ENCODE peak calls at places on chromosome 1, in eight cellular contexts. One of them, this sample, is unnamed.

GRCh38 chr1:176801553-176802020 is 338.6 kb downstream of the PAPPA2 start:
- DNase-seq in fibroblast of mammary gland: peak
- DNase-seq in BE2C: no peak
- DNase-seq in stomach: no peak
- DNase-seq in tibial artery: peak
- DNase-seq in fibroblast of villous mesenchyme: no peak
- DNase-seq in ovary: no peak
- DNase-seq in astrocyte of the spinal cord: no peak
- DNase-seq in this sample: peak

GRCh38 chr1:58768971-58769808 is 14.7 kb downstream of the JUN start:
- DNase-seq in fibroblast of mammary gland: peak
- DNase-seq in BE2C: peak
- DNase-seq in stomach: peak
- DNase-seq in tibial artery: peak
- DNase-seq in fibroblast of villous mesenchyme: peak
- DNase-seq in ovary: peak
- DNase-seq in astrocyte of the spinal cord: peak
- DNase-seq in this sample: peak

GRCh38 chr1:90400121-90400520 is 317.0 kb downstream of the BARHL2 start:
- DNase-seq in fibroblast of mammary gland: peak
- DNase-seq in BE2C: no peak
- DNase-seq in stomach: peak
- DNase-seq in tibial artery: no peak
- DNase-seq in fibroblast of villous mesenchyme: peak
- DNase-seq in ovary: no peak
- DNase-seq in astrocyte of the spinal cord: peak
- DNase-seq in this sample: no peak

GRCh38 chr1:108502624-108503023 is 52.5 kb downstream of the NBPF6 start:
- DNase-seq in fibroblast of mammary gland: peak
- DNase-seq in BE2C: no peak
- DNase-seq in stomach: no peak
- DNase-seq in tibial artery: no peak
- DNase-seq in fibroblast of villous mesenchyme: no peak
- DNase-seq in ovary: no peak
- DNase-seq in astrocyte of the spinal cord: peak
- DNase-seq in this sample: no peak

GRCh38 chr1:3500265-3500835 is 45.9 kb downstream of the ARHGEF16 start:
- DNase-seq in fibroblast of mammary gland: no peak
- DNase-seq in BE2C: no peak
- DNase-seq in stomach: no peak
- DNase-seq in tibial artery: no peak
- DNase-seq in fibroblast of villous mesenchyme: no peak
- DNase-seq in ovary: no peak
- DNase-seq in astrocyte of the spinal cord: no peak
- DNase-seq in this sample: no peak

GRCh38 chr1:50308883-50309282 is 114.4 kb downstream of the DMRTA2 start:
- DNase-seq in fibroblast of mammary gland: peak
- DNase-seq in BE2C: peak
- DNase-seq in stomach: no peak
- DNase-seq in tibial artery: no peak
- DNase-seq in fibroblast of villous mesenchyme: peak
- DNase-seq in ovary: no peak
- DNase-seq in astrocyte of the spinal cord: peak
- DNase-seq in this sample: peak

GRCh38 chr1:66533804-66534745 is at the start of gene SGIP1:
- DNase-seq in fibroblast of mammary gland: peak
- DNase-seq in BE2C: peak
- DNase-seq in stomach: peak
- DNase-seq in tibial artery: peak
- DNase-seq in fibroblast of villous mesenchyme: peak
- DNase-seq in ovary: peak
- DNase-seq in astrocyte of the spinal cord: peak
- DNase-seq in this sample: peak

GRCh38 chr1:207234690-207235089 is 86.8 kb upstream of the CD55 start:
- DNase-seq in fibroblast of mammary gland: no peak
- DNase-seq in BE2C: no peak
- DNase-seq in stomach: no peak
- DNase-seq in tibial artery: no peak
- DNase-seq in fibroblast of villous mesenchyme: peak
- DNase-seq in ovary: no peak
- DNase-seq in astrocyte of the spinal cord: no peak
- DNase-seq in this sample: no peak

GRCh38 chr1:15540201-15540600 is 13.6 kb downstream of the DNAJC16 start:
- DNase-seq in fibroblast of mammary gland: peak
- DNase-seq in BE2C: no peak
- DNase-seq in stomach: no peak
- DNase-seq in tibial artery: no peak
- DNase-seq in fibroblast of villous mesenchyme: peak
- DNase-seq in ovary: no peak
- DNase-seq in astrocyte of the spinal cord: peak
- DNase-seq in this sample: no peak

GRCh38 chr1:77605246-77606026 is 77.0 kb downstream of the ZZZ3 start:
- DNase-seq in fibroblast of mammary gland: peak
- DNase-seq in BE2C: peak
- DNase-seq in stomach: peak
- DNase-seq in tibial artery: peak
- DNase-seq in fibroblast of villous mesenchyme: peak
- DNase-seq in ovary: no peak
- DNase-seq in astrocyte of the spinal cord: peak
- DNase-seq in this sample: no peak

GRCh38 chr1:206518206-206518605 is 10.9 kb downstream of the RASSF5 start:
- DNase-seq in fibroblast of mammary gland: no peak
- DNase-seq in BE2C: no peak
- DNase-seq in stomach: no peak
- DNase-seq in tibial artery: no peak
- DNase-seq in fibroblast of villous mesenchyme: no peak
- DNase-seq in ovary: no peak
- DNase-seq in astrocyte of the spinal cord: no peak
- DNase-seq in this sample: no peak

GRCh38 chr1:161730050-161730564 is 8.8 kb downstream of the FCRLB start:
- DNase-seq in fibroblast of mammary gland: peak
- DNase-seq in BE2C: no peak
- DNase-seq in stomach: no peak
- DNase-seq in tibial artery: no peak
- DNase-seq in fibroblast of villous mesenchyme: peak
- DNase-seq in ovary: no peak
- DNase-seq in astrocyte of the spinal cord: peak
- DNase-seq in this sample: no peak

DNA sequence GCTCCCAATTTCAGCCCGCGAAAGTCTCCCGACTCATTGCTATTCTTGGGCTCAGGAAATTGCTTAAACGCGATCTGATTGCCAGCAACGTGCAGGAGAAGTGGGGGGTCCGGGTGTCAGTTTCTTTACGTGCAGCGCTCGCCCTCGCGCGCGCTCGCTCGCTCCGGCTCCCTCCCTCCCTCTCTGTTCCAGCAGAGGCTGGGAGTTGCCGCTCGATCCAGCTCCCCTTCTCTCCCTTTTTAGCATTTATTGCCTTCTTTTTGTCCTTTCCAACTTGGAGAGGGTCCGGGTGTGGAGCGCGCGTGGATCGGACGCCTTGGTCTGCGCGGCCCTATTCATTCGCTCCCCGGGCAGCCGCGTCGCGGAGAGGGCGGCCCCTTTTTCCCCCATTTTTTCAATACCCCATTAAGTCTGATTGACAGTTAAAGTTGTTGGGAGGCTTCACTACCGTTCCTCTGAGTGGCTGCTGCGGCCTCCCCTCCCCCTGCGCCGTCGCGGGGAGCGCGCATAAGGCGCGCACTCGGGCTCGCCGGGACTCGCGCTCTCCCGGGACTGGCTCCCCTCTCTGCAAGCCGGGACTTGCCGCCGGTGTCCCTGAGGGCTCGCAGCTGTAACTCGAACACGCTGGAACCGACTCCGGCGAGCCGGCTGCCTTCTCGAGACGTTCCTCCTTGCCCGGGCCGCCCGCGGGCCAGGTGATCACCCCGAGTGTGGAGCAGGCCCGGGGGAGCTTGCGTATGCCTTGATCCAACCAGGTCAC is at the start of gene DHRS3:
- DNase-seq in fibroblast of mammary gland: peak
- DNase-seq in BE2C: no peak
- DNase-seq in stomach: peak
- DNase-seq in tibial artery: peak
- DNase-seq in fibroblast of villous mesenchyme: peak
- DNase-seq in ovary: peak
- DNase-seq in astrocyte of the spinal cord: peak
- DNase-seq in this sample: peak
- TF ChIP-seq CTCF in fibroblast of mammary gland: no peak
- TF ChIP-seq CTCF in BE2C: no peak
- TF ChIP-seq CTCF in stomach: no peak
- TF ChIP-seq CTCF in tibial artery: no peak
- TF ChIP-seq CTCF in fibroblast of villous mesenchyme: no peak
- TF ChIP-seq CTCF in ovary: no peak
- TF ChIP-seq CTCF in astrocyte of the spinal cord: no peak
- TF ChIP-seq CTCF in this sample: no peak

GRCh38 chr1:8825985-8826481 is 8.6 kb upstream of the RERE start:
- DNase-seq in fibroblast of mammary gland: peak
- DNase-seq in BE2C: no peak
- DNase-seq in stomach: peak
- DNase-seq in tibial artery: peak
- DNase-seq in fibroblast of villous mesenchyme: peak
- DNase-seq in ovary: no peak
- DNase-seq in astrocyte of the spinal cord: peak
- DNase-seq in this sample: no peak

GRCh38 chr1:8836228-8836627 is 18.8 kb upstream of the RERE start:
- DNase-seq in fibroblast of mammary gland: no peak
- DNase-seq in BE2C: no peak
- DNase-seq in stomach: no peak
- DNase-seq in tibial artery: no peak
- DNase-seq in fibroblast of villous mesenchyme: no peak
- DNase-seq in ovary: no peak
- DNase-seq in astrocyte of the spinal cord: no peak
- DNase-seq in this sample: no peak

GRCh38 chr1:8831329-8831728 is 13.9 kb upstream of the RERE start:
- DNase-seq in fibroblast of mammary gland: no peak
- DNase-seq in BE2C: no peak
- DNase-seq in stomach: no peak
- DNase-seq in tibial artery: no peak
- DNase-seq in fibroblast of villous mesenchyme: peak
- DNase-seq in ovary: no peak
- DNase-seq in astrocyte of the spinal cord: no peak
- DNase-seq in this sample: no peak
- TF ChIP-seq CTCF in fibroblast of mammary gland: peak
- TF ChIP-seq CTCF in BE2C: peak
- TF ChIP-seq CTCF in stomach: no peak
- TF ChIP-seq CTCF in tibial artery: no peak
- TF ChIP-seq CTCF in fibroblast of villous mesenchyme: peak
- TF ChIP-seq CTCF in ovary: no peak
- TF ChIP-seq CTCF in astrocyte of the spinal cord: peak
- TF ChIP-seq CTCF in this sample: no peak

DNA sequence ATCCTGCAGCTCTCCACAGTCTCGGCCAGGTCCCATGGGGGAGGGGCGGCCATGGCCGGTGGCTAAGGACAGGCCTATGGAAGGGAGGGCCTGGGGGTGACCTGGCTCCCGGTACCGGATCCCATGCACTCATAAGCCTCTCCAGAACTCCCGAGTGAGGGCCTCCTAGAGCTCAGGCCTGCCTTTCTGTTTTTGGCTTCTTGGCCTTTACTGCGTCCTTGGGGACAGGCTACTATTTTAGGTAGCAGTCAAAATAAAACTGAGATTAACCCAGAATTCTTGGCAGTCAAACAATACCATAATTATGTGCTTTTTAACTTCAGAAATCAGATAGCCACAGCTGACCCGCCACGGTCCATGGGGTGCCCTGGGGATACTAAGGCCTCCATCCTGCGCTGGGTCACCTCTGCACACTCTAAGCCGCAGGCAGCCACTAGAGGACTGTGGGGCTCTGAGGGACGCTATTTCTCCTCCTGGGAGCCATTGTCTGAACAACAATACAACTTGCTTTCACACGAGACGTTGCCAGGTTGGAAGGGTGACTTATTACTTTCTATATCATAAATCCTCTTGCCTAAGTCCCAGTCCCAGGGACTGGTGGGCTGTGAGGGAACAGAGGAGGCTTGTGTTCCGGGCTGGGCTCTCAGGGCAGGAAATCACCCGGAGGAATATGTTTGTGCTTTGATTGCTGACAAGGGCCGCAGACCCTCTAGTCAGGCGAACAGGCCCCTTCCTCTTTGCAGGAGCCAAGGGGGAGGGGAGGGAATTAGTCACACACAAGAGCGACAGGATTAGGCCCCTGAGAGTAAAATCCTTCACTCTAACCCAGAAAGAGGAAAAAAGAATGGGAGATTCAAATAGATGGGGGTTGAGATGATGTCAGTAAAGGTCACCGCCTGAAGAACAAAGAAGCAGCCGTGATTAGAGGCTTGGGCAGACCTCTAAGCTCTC is 40.7 kb upstream of the BCAR3 start:
- DNase-seq in fibroblast of mammary gland: no peak
- DNase-seq in BE2C: peak
- DNase-seq in stomach: no peak
- DNase-seq in tibial artery: no peak
- DNase-seq in fibroblast of villous mesenchyme: no peak
- DNase-seq in ovary: peak
- DNase-seq in astrocyte of the spinal cord: no peak
- DNase-seq in this sample: peak
- TF ChIP-seq CTCF in fibroblast of mammary gland: no peak
- TF ChIP-seq CTCF in BE2C: peak
- TF ChIP-seq CTCF in stomach: no peak
- TF ChIP-seq CTCF in tibial artery: no peak
- TF ChIP-seq CTCF in fibroblast of villous mesenchyme: no peak
- TF ChIP-seq CTCF in ovary: no peak
- TF ChIP-seq CTCF in astrocyte of the spinal cord: no peak
- TF ChIP-seq CTCF in this sample: no peak

GRCh38 chr1:105138445-105138821 is 1388.7 kb downstream of the AMY1C start:
- DNase-seq in fibroblast of mammary gland: peak
- DNase-seq in BE2C: peak
- DNase-seq in stomach: peak
- DNase-seq in tibial artery: no peak
- DNase-seq in fibroblast of villous mesenchyme: no peak
- DNase-seq in ovary: no peak
- DNase-seq in astrocyte of the spinal cord: no peak
- DNase-seq in this sample: no peak

DNA sequence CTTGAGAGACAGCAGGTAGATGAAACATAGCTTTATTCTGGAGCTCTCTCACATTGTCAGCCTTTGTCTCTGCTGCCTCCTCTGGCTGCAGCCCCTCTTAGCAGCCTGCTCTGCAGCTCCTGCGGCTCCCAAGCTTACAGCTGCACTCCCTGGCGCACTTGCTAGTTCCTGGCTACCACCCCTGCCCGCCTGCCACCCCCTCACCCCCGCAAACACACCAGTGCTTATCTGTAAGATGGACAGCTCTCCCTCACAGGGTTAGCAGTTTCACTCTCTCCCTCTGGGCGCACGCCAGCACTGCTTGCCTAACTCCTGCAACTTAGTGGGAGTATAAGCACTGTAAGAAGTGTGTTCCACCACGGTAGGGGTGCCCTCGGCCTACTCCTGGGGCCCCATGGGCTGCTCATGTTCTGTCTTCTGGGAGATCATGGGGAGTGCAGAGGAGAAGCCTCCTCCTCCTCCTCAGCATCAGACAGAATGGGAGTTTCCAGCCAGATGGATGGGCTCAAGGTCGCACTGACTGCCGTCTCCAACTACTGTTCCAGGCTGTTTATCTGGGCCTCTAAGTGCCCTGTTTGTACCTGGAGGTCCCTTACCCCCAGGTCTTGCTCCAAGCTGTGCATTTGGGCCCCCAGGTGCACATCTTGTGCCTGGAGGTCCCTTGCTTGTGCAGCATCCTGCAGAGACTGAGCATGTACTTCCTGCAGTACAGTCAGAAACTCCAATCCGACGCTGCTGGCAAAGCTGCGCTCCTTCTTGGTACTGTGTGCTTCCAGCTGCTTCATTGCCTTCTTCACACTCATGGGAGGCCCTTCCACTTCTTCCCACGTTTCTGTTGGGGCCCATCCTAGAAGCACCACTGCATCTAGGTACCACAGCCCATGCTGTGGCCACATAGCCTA is 1388.1 kb downstream of the AMY1C start:
- DNase-seq in fibroblast of mammary gland: no peak
- DNase-seq in BE2C: peak
- DNase-seq in stomach: no peak
- DNase-seq in tibial artery: no peak
- DNase-seq in fibroblast of villous mesenchyme: no peak
- DNase-seq in ovary: peak
- DNase-seq in astrocyte of the spinal cord: no peak
- DNase-seq in this sample: peak
- TF ChIP-seq CTCF in fibroblast of mammary gland: no peak
- TF ChIP-seq CTCF in BE2C: peak
- TF ChIP-seq CTCF in stomach: no peak
- TF ChIP-seq CTCF in tibial artery: no peak
- TF ChIP-seq CTCF in fibroblast of villous mesenchyme: no peak
- TF ChIP-seq CTCF in ovary: no peak
- TF ChIP-seq CTCF in astrocyte of the spinal cord: peak
- TF ChIP-seq CTCF in this sample: peak